ENCODE peak calls at places on chromosomes 6 and 20, in eight cellular contexts. One of them, this sample, is unnamed.

GRCh38 chr6:134669531-134669930 is 280.4 kb downstream of the ALDH8A1 start:
- DNase-seq in left ventricle myocardium inferior: no peak
- DNase-seq in HCT116: no peak
- DNase-seq in transverse colon: no peak
- DNase-seq in heart left ventricle: no peak
- DNase-seq in cardiac muscle cell: no peak
- DNase-seq in right atrium auricular region: no peak
- DNase-seq in adrenal gland: no peak
- DNase-seq in this sample: no peak

GRCh38 chr6:150751296-150751695 is 114.2 kb upstream of the MTHFD1L start:
- DNase-seq in left ventricle myocardium inferior: no peak
- DNase-seq in HCT116: no peak
- DNase-seq in transverse colon: no peak
- DNase-seq in heart left ventricle: no peak
- DNase-seq in cardiac muscle cell: peak; percentile 5
- DNase-seq in right atrium auricular region: no peak
- DNase-seq in adrenal gland: no peak
- DNase-seq in this sample: no peak

GRCh38 chr6:143941852-143942627 is 66.0 kb downstream of the PLAGL1 start:
- DNase-seq in left ventricle myocardium inferior: peak; percentile 42
- DNase-seq in HCT116: peak; percentile 51
- DNase-seq in transverse colon: peak; percentile 69
- DNase-seq in heart left ventricle: peak; percentile 34
- DNase-seq in cardiac muscle cell: peak; percentile 71
- DNase-seq in right atrium auricular region: no peak
- DNase-seq in adrenal gland: peak; percentile 48
- DNase-seq in this sample: peak; percentile 51

GRCh38 chr6:96116674-96117073 is 100.9 kb downstream of the FUT9 start:
- DNase-seq in left ventricle myocardium inferior: no peak
- DNase-seq in HCT116: no peak
- DNase-seq in transverse colon: no peak
- DNase-seq in heart left ventricle: no peak
- DNase-seq in cardiac muscle cell: no peak
- DNase-seq in right atrium auricular region: no peak
- DNase-seq in adrenal gland: no peak
- DNase-seq in this sample: no peak

GRCh38 chr6:24936641-24937317 is 1.0 kb upstream of the RIPOR2 start:
- DNase-seq in left ventricle myocardium inferior: no peak
- DNase-seq in HCT116: no peak
- DNase-seq in transverse colon: no peak
- DNase-seq in heart left ventricle: no peak
- DNase-seq in cardiac muscle cell: no peak
- DNase-seq in right atrium auricular region: no peak
- DNase-seq in adrenal gland: no peak
- DNase-seq in this sample: no peak

GRCh38 chr6:139449611-139450000 is 75.2 kb upstream of the CITED2 start:
- DNase-seq in left ventricle myocardium inferior: no peak
- DNase-seq in HCT116: no peak
- DNase-seq in transverse colon: no peak
- DNase-seq in heart left ventricle: no peak
- DNase-seq in cardiac muscle cell: peak; percentile 69
- DNase-seq in right atrium auricular region: no peak
- DNase-seq in adrenal gland: no peak
- DNase-seq in this sample: no peak

GRCh38 chr6:108417027-108417426 is 122.2 kb downstream of the AFG1L start:
- DNase-seq in left ventricle myocardium inferior: no peak
- DNase-seq in HCT116: no peak
- DNase-seq in transverse colon: no peak
- DNase-seq in heart left ventricle: no peak
- DNase-seq in cardiac muscle cell: peak; percentile 71
- DNase-seq in right atrium auricular region: no peak
- DNase-seq in adrenal gland: no peak
- DNase-seq in this sample: no peak

GRCh38 chr6:169701218-169701952 is 444 bp downstream of the WDR27 start:
- DNase-seq in left ventricle myocardium inferior: no peak
- DNase-seq in HCT116: no peak
- DNase-seq in transverse colon: peak; percentile 28
- DNase-seq in heart left ventricle: no peak
- DNase-seq in cardiac muscle cell: no peak
- DNase-seq in right atrium auricular region: no peak
- DNase-seq in adrenal gland: no peak
- DNase-seq in this sample: no peak

GRCh38 chr20:35908007-35908406 is 46.3 kb downstream of the SCAND1 start:
- DNase-seq in left ventricle myocardium inferior: no peak
- DNase-seq in HCT116: no peak
- DNase-seq in transverse colon: no peak
- DNase-seq in heart left ventricle: no peak
- DNase-seq in cardiac muscle cell: no peak
- DNase-seq in right atrium auricular region: no peak
- DNase-seq in adrenal gland: no peak
- DNase-seq in this sample: no peak

GRCh38 chr6:129207832-129208231 is 324.9 kb downstream of the LAMA2 start:
- DNase-seq in left ventricle myocardium inferior: no peak
- DNase-seq in HCT116: no peak
- DNase-seq in transverse colon: no peak
- DNase-seq in heart left ventricle: no peak
- DNase-seq in cardiac muscle cell: no peak
- DNase-seq in right atrium auricular region: no peak
- DNase-seq in adrenal gland: no peak
- DNase-seq in this sample: no peak

GRCh38 chr20:60627751-60628565 is 624.1 kb upstream of the CDH4 start:
- DNase-seq in left ventricle myocardium inferior: no peak
- DNase-seq in HCT116: no peak
- DNase-seq in transverse colon: no peak
- DNase-seq in heart left ventricle: no peak
- DNase-seq in cardiac muscle cell: no peak
- DNase-seq in right atrium auricular region: no peak
- DNase-seq in adrenal gland: no peak
- DNase-seq in this sample: no peak

GRCh38 chr6:31821301-31822037 is 6.1 kb upstream of the HSPA1B start:
- DNase-seq in left ventricle myocardium inferior: peak; percentile 81
- DNase-seq in HCT116: no peak
- DNase-seq in transverse colon: peak; percentile 95
- DNase-seq in heart left ventricle: peak; percentile 84
- DNase-seq in cardiac muscle cell: peak; percentile 43
- DNase-seq in right atrium auricular region: peak; percentile 76
- DNase-seq in adrenal gland: peak; percentile 78
- DNase-seq in this sample: peak; percentile 77

GRCh38 chr6:125913864-125914351 is 42.7 kb upstream of the HINT3 start:
- DNase-seq in left ventricle myocardium inferior: no peak
- DNase-seq in HCT116: peak; percentile 82
- DNase-seq in transverse colon: peak; percentile 69
- DNase-seq in heart left ventricle: no peak
- DNase-seq in cardiac muscle cell: peak; percentile 90
- DNase-seq in right atrium auricular region: no peak
- DNase-seq in adrenal gland: peak; percentile 45
- DNase-seq in this sample: no peak

GRCh38 chr6:26118999-26119398 is 31.8 kb downstream of the HFE start:
- DNase-seq in left ventricle myocardium inferior: no peak
- DNase-seq in HCT116: peak; percentile 89
- DNase-seq in transverse colon: no peak
- DNase-seq in heart left ventricle: no peak
- DNase-seq in cardiac muscle cell: peak; percentile 94
- DNase-seq in right atrium auricular region: no peak
- DNase-seq in adrenal gland: no peak
- DNase-seq in this sample: no peak

GRCh38 chr20:15248618-15249395 is 911.4 kb upstream of the FLRT3 start:
- DNase-seq in left ventricle myocardium inferior: no peak
- DNase-seq in HCT116: no peak
- DNase-seq in transverse colon: no peak
- DNase-seq in heart left ventricle: no peak
- DNase-seq in cardiac muscle cell: no peak
- DNase-seq in right atrium auricular region: no peak
- DNase-seq in adrenal gland: no peak
- DNase-seq in this sample: no peak

GRCh38 chr6:33622456-33623431 is 1.6 kb downstream of the ITPR3 start:
- DNase-seq in left ventricle myocardium inferior: no peak
- DNase-seq in HCT116: no peak
- DNase-seq in transverse colon: peak; percentile 59
- DNase-seq in heart left ventricle: no peak
- DNase-seq in cardiac muscle cell: no peak
- DNase-seq in right atrium auricular region: no peak
- DNase-seq in adrenal gland: no peak
- DNase-seq in this sample: peak; percentile 50

GRCh38 chr6:169253745-169254238 is at the start of gene THBS2:
- DNase-seq in left ventricle myocardium inferior: peak; percentile 56
- DNase-seq in HCT116: no peak
- DNase-seq in transverse colon: peak; percentile 24
- DNase-seq in heart left ventricle: peak; percentile 69
- DNase-seq in cardiac muscle cell: peak; percentile 97
- DNase-seq in right atrium auricular region: no peak
- DNase-seq in adrenal gland: no peak
- DNase-seq in this sample: no peak

GRCh38 chr6:3566812-3567211 is 110.0 kb upstream of the SLC22A23 start:
- DNase-seq in left ventricle myocardium inferior: no peak
- DNase-seq in HCT116: no peak
- DNase-seq in transverse colon: no peak
- DNase-seq in heart left ventricle: no peak
- DNase-seq in cardiac muscle cell: peak; percentile 27
- DNase-seq in right atrium auricular region: no peak
- DNase-seq in adrenal gland: no peak
- DNase-seq in this sample: no peak
- H3K9me3 ChIP-seq in left ventricle myocardium inferior: no peaks in the 10 kb centered on the region
- H3K9me3 ChIP-seq in HCT116: no peaks in the 10 kb centered on the region
- H3K9me3 ChIP-seq in transverse colon: no peaks in the 10 kb centered on the region
- H3K9me3 ChIP-seq in heart left ventricle: no peaks in the 10 kb centered on the region
- H3K9me3 ChIP-seq in cardiac muscle cell: no peaks in the 10 kb centered on the region
- H3K9me3 ChIP-seq in right atrium auricular region: no peaks in the 10 kb centered on the region
- H3K9me3 ChIP-seq in adrenal gland: no peaks in the 10 kb centered on the region
- H3K9me3 ChIP-seq in this sample: no peaks in the 10 kb centered on the region

DNA sequence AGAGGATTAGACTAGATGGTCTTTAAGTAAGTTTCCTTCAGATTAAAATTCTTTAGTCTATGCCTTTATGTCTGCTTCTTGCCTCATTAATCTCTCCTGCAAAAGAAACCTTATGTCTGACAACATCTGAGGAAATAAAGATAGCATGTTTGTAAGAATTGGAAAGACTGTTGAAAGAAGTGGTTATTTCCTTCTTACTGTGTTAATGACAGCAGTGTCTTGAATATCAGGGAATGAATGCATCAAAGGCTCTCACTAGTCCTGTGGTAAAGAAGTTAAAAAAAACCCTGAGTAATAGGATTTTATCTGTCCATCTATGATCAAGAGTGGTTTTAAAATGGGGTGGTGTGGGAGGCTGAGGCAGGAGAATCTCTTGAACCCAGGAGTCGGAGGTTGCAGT is 302.0 kb downstream of the PRL start:
- DNase-seq in left ventricle myocardium inferior: no peak
- DNase-seq in HCT116: no peak
- DNase-seq in transverse colon: no peak
- DNase-seq in heart left ventricle: no peak
- DNase-seq in cardiac muscle cell: no peak
- DNase-seq in right atrium auricular region: no peak
- DNase-seq in adrenal gland: no peak
- DNase-seq in this sample: no peak
- H3K4me1 ChIP-seq in left ventricle myocardium inferior: peaks cover 34% of the 10 kb centered on the region
- H3K4me1 ChIP-seq in HCT116: no peaks in the 10 kb centered on the region
- H3K4me1 ChIP-seq in transverse colon: no peaks in the 10 kb centered on the region
- H3K4me1 ChIP-seq in heart left ventricle: peaks cover 8% of the 10 kb centered on the region
- H3K4me1 ChIP-seq in cardiac muscle cell: peaks cover 43% of the 10 kb centered on the region
- H3K4me1 ChIP-seq in right atrium auricular region: no peaks in the 10 kb centered on the region
- H3K4me1 ChIP-seq in adrenal gland: peaks cover 5% of the 10 kb centered on the region
- H3K4me1 ChIP-seq in this sample: peaks cover 18% of the 10 kb centered on the region

GRCh38 chr6:35392111-35392702 is 49.8 kb downstream of the PPARD start:
- DNase-seq in left ventricle myocardium inferior: peak; percentile 21
- DNase-seq in HCT116: no peak
- DNase-seq in transverse colon: peak; percentile 90
- DNase-seq in heart left ventricle: no peak
- DNase-seq in cardiac muscle cell: no peak
- DNase-seq in right atrium auricular region: no peak
- DNase-seq in adrenal gland: no peak
- DNase-seq in this sample: peak; percentile 86

GRCh38 chr6:35396991-35397390 is 54.6 kb downstream of the PPARD start:
- DNase-seq in left ventricle myocardium inferior: no peak
- DNase-seq in HCT116: no peak
- DNase-seq in transverse colon: peak; percentile 49
- DNase-seq in heart left ventricle: no peak
- DNase-seq in cardiac muscle cell: no peak
- DNase-seq in right atrium auricular region: no peak
- DNase-seq in adrenal gland: peak; percentile 34
- DNase-seq in this sample: no peak

GRCh38 chr6:35388772-35389352 is 46.5 kb downstream of the PPARD start:
- DNase-seq in left ventricle myocardium inferior: no peak
- DNase-seq in HCT116: no peak
- DNase-seq in transverse colon: peak; percentile 34
- DNase-seq in heart left ventricle: no peak
- DNase-seq in cardiac muscle cell: no peak
- DNase-seq in right atrium auricular region: no peak
- DNase-seq in adrenal gland: no peak
- DNase-seq in this sample: no peak

GRCh38 chr6:35391240-35391968 is 49.0 kb downstream of the PPARD start:
- DNase-seq in left ventricle myocardium inferior: no peak
- DNase-seq in HCT116: peak; percentile 70
- DNase-seq in transverse colon: no peak
- DNase-seq in heart left ventricle: no peak
- DNase-seq in cardiac muscle cell: peak; percentile 79
- DNase-seq in right atrium auricular region: no peak
- DNase-seq in adrenal gland: no peak
- DNase-seq in this sample: no peak

DNA sequence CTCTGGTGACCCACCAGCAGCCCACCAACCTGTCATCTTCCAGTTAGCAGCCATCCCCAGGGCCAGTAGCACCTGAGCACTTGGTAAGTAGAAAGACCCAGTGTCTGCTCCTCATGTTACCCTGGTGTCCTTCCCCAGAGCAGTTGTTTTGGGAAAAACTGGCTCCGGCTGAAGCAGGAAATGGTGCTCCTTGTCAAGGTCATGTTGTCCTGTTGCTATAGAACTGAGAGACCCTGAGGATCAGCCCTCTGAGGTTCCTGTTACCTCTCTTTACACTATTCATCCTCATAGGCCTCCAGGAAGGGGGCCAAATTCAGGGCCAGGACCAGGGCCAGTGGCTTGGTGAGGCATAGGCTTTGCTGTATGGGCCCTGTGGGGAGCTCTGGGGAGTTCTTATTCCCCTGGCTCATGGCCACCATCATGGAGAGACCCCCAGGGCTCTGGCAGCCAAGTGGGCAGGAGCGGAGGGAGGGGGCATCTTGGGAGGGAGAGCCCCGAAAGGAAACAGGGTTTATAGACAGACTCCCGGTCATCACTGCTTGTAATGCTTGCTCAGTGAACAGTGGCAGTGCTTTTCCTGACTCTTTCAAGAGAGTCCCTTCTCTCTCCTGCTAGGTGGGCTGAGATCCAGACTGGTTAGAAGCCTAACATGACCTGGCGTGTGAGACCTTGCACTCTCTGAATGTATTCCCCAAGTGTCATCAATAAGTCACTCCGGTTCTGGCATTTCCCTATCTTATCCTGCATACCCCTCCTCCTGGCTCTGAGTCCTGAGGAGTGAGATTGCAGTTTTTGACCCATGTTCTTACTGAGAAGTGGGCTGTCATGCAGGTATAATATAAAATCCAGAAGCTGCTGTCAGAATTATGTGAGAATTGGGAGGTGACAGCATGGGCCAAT is 50.7 kb downstream of the PPARD start:
- DNase-seq in left ventricle myocardium inferior: no peak
- DNase-seq in HCT116: no peak
- DNase-seq in transverse colon: no peak
- DNase-seq in heart left ventricle: no peak
- DNase-seq in cardiac muscle cell: no peak
- DNase-seq in right atrium auricular region: no peak
- DNase-seq in adrenal gland: no peak
- DNase-seq in this sample: no peak
- H3K4me3 ChIP-seq in left ventricle myocardium inferior: no peak overlapping the region
- H3K4me3 ChIP-seq in HCT116: no peak overlapping the region
- H3K4me3 ChIP-seq in transverse colon: peak overlapping the region; percentile 23
- H3K4me3 ChIP-seq in heart left ventricle: no peak overlapping the region
- H3K4me3 ChIP-seq in cardiac muscle cell: no peak overlapping the region
- H3K4me3 ChIP-seq in right atrium auricular region: no peak overlapping the region
- H3K4me3 ChIP-seq in adrenal gland: no peak overlapping the region
- H3K4me3 ChIP-seq in this sample: no peak overlapping the region

GRCh38 chr6:28736121-28736520 is 187.7 kb downstream of the TRIM27 start:
- DNase-seq in left ventricle myocardium inferior: no peak
- DNase-seq in HCT116: no peak
- DNase-seq in transverse colon: no peak
- DNase-seq in heart left ventricle: no peak
- DNase-seq in cardiac muscle cell: no peak
- DNase-seq in right atrium auricular region: no peak
- DNase-seq in adrenal gland: no peak
- DNase-seq in this sample: no peak
- H3K9me3 ChIP-seq in left ventricle myocardium inferior: peaks cover 12% of the 10 kb centered on the region
- H3K9me3 ChIP-seq in HCT116: no peaks in the 10 kb centered on the region
- H3K9me3 ChIP-seq in transverse colon: no peaks in the 10 kb centered on the region
- H3K9me3 ChIP-seq in heart left ventricle: no peaks in the 10 kb centered on the region
- H3K9me3 ChIP-seq in cardiac muscle cell: no peaks in the 10 kb centered on the region
- H3K9me3 ChIP-seq in right atrium auricular region: peaks cover 13% of the 10 kb centered on the region
- H3K9me3 ChIP-seq in adrenal gland: no peaks in the 10 kb centered on the region
- H3K9me3 ChIP-seq in this sample: peaks cover 9% of the 10 kb centered on the region